ENCODE peak calls at places on chromosomes 2 and 18, in ten cellular contexts. One of them, this sample, is unnamed.

GRCh38 chr2:149743842-149744468 is 156.4 kb upstream of the MMADHC start:
- DNase-seq in BE2C: peak
- DNase-seq in CD4-positive, alpha-beta T cell: no peak
- DNase-seq in WTC11: no peak
- DNase-seq in transverse colon: no peak
- DNase-seq in heart left ventricle: no peak
- DNase-seq in dorsolateral prefrontal cortex: no peak
- DNase-seq in cardiac fibroblast: peak
- DNase-seq in kidney epithelial cell: peak
- DNase-seq in astrocyte of the spinal cord: peak
- DNase-seq in this sample: peak

GRCh38 chr2:153311432-153311831 is 167.1 kb downstream of the RPRM start:
- DNase-seq in BE2C: no peak
- DNase-seq in CD4-positive, alpha-beta T cell: no peak
- DNase-seq in WTC11: no peak
- DNase-seq in transverse colon: no peak
- DNase-seq in heart left ventricle: no peak
- DNase-seq in dorsolateral prefrontal cortex: no peak
- DNase-seq in cardiac fibroblast: no peak
- DNase-seq in kidney epithelial cell: no peak
- DNase-seq in astrocyte of the spinal cord: no peak
- DNase-seq in this sample: no peak

GRCh38 chr2:39119732-39120520 is 925 bp downstream of the SOS1 start:
- DNase-seq in BE2C: peak
- DNase-seq in CD4-positive, alpha-beta T cell: peak
- DNase-seq in WTC11: peak
- DNase-seq in transverse colon: peak
- DNase-seq in heart left ventricle: peak
- DNase-seq in dorsolateral prefrontal cortex: no peak
- DNase-seq in cardiac fibroblast: peak
- DNase-seq in kidney epithelial cell: no peak
- DNase-seq in astrocyte of the spinal cord: peak
- DNase-seq in this sample: no peak

GRCh38 chr2:136008205-136008865 is 22.9 kb upstream of the DARS1 start:
- DNase-seq in BE2C: no peak
- DNase-seq in CD4-positive, alpha-beta T cell: peak
- DNase-seq in WTC11: no peak
- DNase-seq in transverse colon: peak
- DNase-seq in heart left ventricle: peak
- DNase-seq in dorsolateral prefrontal cortex: no peak
- DNase-seq in cardiac fibroblast: no peak
- DNase-seq in kidney epithelial cell: no peak
- DNase-seq in astrocyte of the spinal cord: no peak
- DNase-seq in this sample: no peak

GRCh38 chr18:31203794-31204148 is 41.1 kb upstream of the DSC1 start:
- DNase-seq in BE2C: no peak
- DNase-seq in CD4-positive, alpha-beta T cell: no peak
- DNase-seq in WTC11: no peak
- DNase-seq in transverse colon: no peak
- DNase-seq in heart left ventricle: no peak
- DNase-seq in dorsolateral prefrontal cortex: no peak
- DNase-seq in cardiac fibroblast: no peak
- DNase-seq in kidney epithelial cell: no peak
- DNase-seq in astrocyte of the spinal cord: no peak
- DNase-seq in this sample: no peak

GRCh38 chr2:160878622-160879021 is 281.6 kb upstream of the TANK start:
- DNase-seq in BE2C: no peak
- DNase-seq in CD4-positive, alpha-beta T cell: no peak
- DNase-seq in WTC11: no peak
- DNase-seq in transverse colon: no peak
- DNase-seq in heart left ventricle: no peak
- DNase-seq in dorsolateral prefrontal cortex: no peak
- DNase-seq in cardiac fibroblast: peak
- DNase-seq in kidney epithelial cell: no peak
- DNase-seq in astrocyte of the spinal cord: no peak
- DNase-seq in this sample: no peak

GRCh38 chr2:65594150-65594549 is 161.8 kb upstream of the SPRED2 start:
- DNase-seq in BE2C: no peak
- DNase-seq in CD4-positive, alpha-beta T cell: no peak
- DNase-seq in WTC11: no peak
- DNase-seq in transverse colon: no peak
- DNase-seq in heart left ventricle: no peak
- DNase-seq in dorsolateral prefrontal cortex: no peak
- DNase-seq in cardiac fibroblast: no peak
- DNase-seq in kidney epithelial cell: no peak
- DNase-seq in astrocyte of the spinal cord: no peak
- DNase-seq in this sample: no peak

GRCh38 chr2:33015421-33016142 is 68.8 kb downstream of the LTBP1 start:
- DNase-seq in BE2C: no peak
- DNase-seq in CD4-positive, alpha-beta T cell: no peak
- DNase-seq in WTC11: no peak
- DNase-seq in transverse colon: peak
- DNase-seq in heart left ventricle: peak
- DNase-seq in dorsolateral prefrontal cortex: no peak
- DNase-seq in cardiac fibroblast: peak
- DNase-seq in kidney epithelial cell: no peak
- DNase-seq in astrocyte of the spinal cord: peak
- DNase-seq in this sample: peak

GRCh38 chr2:44937688-44938240 is 3.7 kb upstream of the SIX3 start:
- DNase-seq in BE2C: no peak
- DNase-seq in CD4-positive, alpha-beta T cell: no peak
- DNase-seq in WTC11: peak
- DNase-seq in transverse colon: no peak
- DNase-seq in heart left ventricle: no peak
- DNase-seq in dorsolateral prefrontal cortex: no peak
- DNase-seq in cardiac fibroblast: no peak
- DNase-seq in kidney epithelial cell: no peak
- DNase-seq in astrocyte of the spinal cord: no peak
- DNase-seq in this sample: no peak

GRCh38 chr2:26727641-26728561 is 35.4 kb downstream of the KCNK3 start:
- DNase-seq in BE2C: no peak
- DNase-seq in CD4-positive, alpha-beta T cell: peak
- DNase-seq in WTC11: no peak
- DNase-seq in transverse colon: no peak
- DNase-seq in heart left ventricle: no peak
- DNase-seq in dorsolateral prefrontal cortex: no peak
- DNase-seq in cardiac fibroblast: peak
- DNase-seq in kidney epithelial cell: no peak
- DNase-seq in astrocyte of the spinal cord: no peak
- DNase-seq in this sample: no peak

GRCh38 chr2:104836253-104836652 is 17.7 kb upstream of the POU3F3 start:
- DNase-seq in BE2C: no peak
- DNase-seq in CD4-positive, alpha-beta T cell: no peak
- DNase-seq in WTC11: no peak
- DNase-seq in transverse colon: no peak
- DNase-seq in heart left ventricle: no peak
- DNase-seq in dorsolateral prefrontal cortex: no peak
- DNase-seq in cardiac fibroblast: no peak
- DNase-seq in kidney epithelial cell: no peak
- DNase-seq in astrocyte of the spinal cord: no peak
- DNase-seq in this sample: no peak

GRCh38 chr18:7133181-7133580 is 15.6 kb upstream of the LAMA1 start:
- DNase-seq in BE2C: no peak
- DNase-seq in CD4-positive, alpha-beta T cell: no peak
- DNase-seq in WTC11: no peak
- DNase-seq in transverse colon: no peak
- DNase-seq in heart left ventricle: no peak
- DNase-seq in dorsolateral prefrontal cortex: no peak
- DNase-seq in cardiac fibroblast: peak
- DNase-seq in kidney epithelial cell: no peak
- DNase-seq in astrocyte of the spinal cord: peak
- DNase-seq in this sample: no peak

GRCh38 chr2:229342376-229342775 is 71.3 kb upstream of the PID1 start:
- DNase-seq in BE2C: no peak
- DNase-seq in CD4-positive, alpha-beta T cell: no peak
- DNase-seq in WTC11: peak
- DNase-seq in transverse colon: peak
- DNase-seq in heart left ventricle: no peak
- DNase-seq in dorsolateral prefrontal cortex: no peak
- DNase-seq in cardiac fibroblast: peak
- DNase-seq in kidney epithelial cell: no peak
- DNase-seq in astrocyte of the spinal cord: peak
- DNase-seq in this sample: no peak

GRCh38 chr2:3704647-3705046 is 1.3 kb downstream of the DCDC2C start:
- DNase-seq in BE2C: no peak
- DNase-seq in CD4-positive, alpha-beta T cell: no peak
- DNase-seq in WTC11: no peak
- DNase-seq in transverse colon: no peak
- DNase-seq in heart left ventricle: no peak
- DNase-seq in dorsolateral prefrontal cortex: no peak
- DNase-seq in cardiac fibroblast: no peak
- DNase-seq in kidney epithelial cell: no peak
- DNase-seq in astrocyte of the spinal cord: no peak
- DNase-seq in this sample: no peak

GRCh38 chr2:140273396-140273795 is 1493.2 kb upstream of the NXPH2 start:
- DNase-seq in BE2C: no peak
- DNase-seq in CD4-positive, alpha-beta T cell: no peak
- DNase-seq in WTC11: no peak
- DNase-seq in transverse colon: no peak
- DNase-seq in heart left ventricle: no peak
- DNase-seq in dorsolateral prefrontal cortex: no peak
- DNase-seq in cardiac fibroblast: no peak
- DNase-seq in kidney epithelial cell: no peak
- DNase-seq in astrocyte of the spinal cord: no peak
- DNase-seq in this sample: no peak

GRCh38 chr2:182015334-182016109 is 29.9 kb downstream of the PPP1R1C start:
- DNase-seq in BE2C: no peak
- DNase-seq in CD4-positive, alpha-beta T cell: no peak
- DNase-seq in WTC11: no peak
- DNase-seq in transverse colon: no peak
- DNase-seq in heart left ventricle: no peak
- DNase-seq in dorsolateral prefrontal cortex: no peak
- DNase-seq in cardiac fibroblast: no peak
- DNase-seq in kidney epithelial cell: peak
- DNase-seq in astrocyte of the spinal cord: peak
- DNase-seq in this sample: no peak

GRCh38 chr2:109701362-109701761 is 87.2 kb downstream of the SOWAHC start:
- DNase-seq in BE2C: no peak
- DNase-seq in CD4-positive, alpha-beta T cell: no peak
- DNase-seq in WTC11: no peak
- DNase-seq in transverse colon: no peak
- DNase-seq in heart left ventricle: no peak
- DNase-seq in dorsolateral prefrontal cortex: no peak
- DNase-seq in cardiac fibroblast: no peak
- DNase-seq in kidney epithelial cell: no peak
- DNase-seq in astrocyte of the spinal cord: no peak
- DNase-seq in this sample: no peak

GRCh38 chr2:168679741-168680140 is 122.7 kb upstream of the NOSTRIN start:
- DNase-seq in BE2C: no peak
- DNase-seq in CD4-positive, alpha-beta T cell: no peak
- DNase-seq in WTC11: no peak
- DNase-seq in transverse colon: no peak
- DNase-seq in heart left ventricle: no peak
- DNase-seq in dorsolateral prefrontal cortex: no peak
- DNase-seq in cardiac fibroblast: no peak
- DNase-seq in kidney epithelial cell: no peak
- DNase-seq in astrocyte of the spinal cord: no peak
- DNase-seq in this sample: no peak

GRCh38 chr2:204550738-204551137 is 5.5 kb downstream of the PARD3B start:
- DNase-seq in BE2C: no peak
- DNase-seq in CD4-positive, alpha-beta T cell: no peak
- DNase-seq in WTC11: no peak
- DNase-seq in transverse colon: no peak
- DNase-seq in heart left ventricle: no peak
- DNase-seq in dorsolateral prefrontal cortex: no peak
- DNase-seq in cardiac fibroblast: peak
- DNase-seq in kidney epithelial cell: no peak
- DNase-seq in astrocyte of the spinal cord: peak
- DNase-seq in this sample: peak

GRCh38 chr2:241734208-241734466 is 293 bp upstream of the D2HGDH start:
- DNase-seq in BE2C: no peak
- DNase-seq in CD4-positive, alpha-beta T cell: no peak
- DNase-seq in WTC11: no peak
- DNase-seq in transverse colon: no peak
- DNase-seq in heart left ventricle: no peak
- DNase-seq in dorsolateral prefrontal cortex: no peak
- DNase-seq in cardiac fibroblast: no peak
- DNase-seq in kidney epithelial cell: no peak
- DNase-seq in astrocyte of the spinal cord: no peak
- DNase-seq in this sample: no peak
- TF ChIP-seq CTCF in BE2C: no peak
- TF ChIP-seq CTCF in CD4-positive, alpha-beta T cell: no peak
- TF ChIP-seq CTCF in WTC11: no peak
- TF ChIP-seq CTCF in transverse colon: no peak
- TF ChIP-seq CTCF in heart left ventricle: no peak
- TF ChIP-seq CTCF in dorsolateral prefrontal cortex: no peak
- TF ChIP-seq CTCF in cardiac fibroblast: no peak
- TF ChIP-seq CTCF in kidney epithelial cell: no peak
- TF ChIP-seq CTCF in astrocyte of the spinal cord: no peak
- TF ChIP-seq CTCF in this sample: no peak

GRCh38 chr18:79248495-79249078 is 147.1 kb upstream of the NFATC1 start:
- DNase-seq in BE2C: no peak
- DNase-seq in CD4-positive, alpha-beta T cell: no peak
- DNase-seq in WTC11: no peak
- DNase-seq in transverse colon: no peak
- DNase-seq in heart left ventricle: no peak
- DNase-seq in dorsolateral prefrontal cortex: no peak
- DNase-seq in cardiac fibroblast: peak
- DNase-seq in kidney epithelial cell: no peak
- DNase-seq in astrocyte of the spinal cord: peak
- DNase-seq in this sample: no peak
- TF ChIP-seq CTCF in BE2C: no peak
- TF ChIP-seq CTCF in CD4-positive, alpha-beta T cell: no peak
- TF ChIP-seq CTCF in WTC11: no peak
- TF ChIP-seq CTCF in transverse colon: no peak
- TF ChIP-seq CTCF in heart left ventricle: no peak
- TF ChIP-seq CTCF in dorsolateral prefrontal cortex: no peak
- TF ChIP-seq CTCF in cardiac fibroblast: no peak
- TF ChIP-seq CTCF in kidney epithelial cell: no peak
- TF ChIP-seq CTCF in astrocyte of the spinal cord: no peak
- TF ChIP-seq CTCF in this sample: no peak

DNA sequence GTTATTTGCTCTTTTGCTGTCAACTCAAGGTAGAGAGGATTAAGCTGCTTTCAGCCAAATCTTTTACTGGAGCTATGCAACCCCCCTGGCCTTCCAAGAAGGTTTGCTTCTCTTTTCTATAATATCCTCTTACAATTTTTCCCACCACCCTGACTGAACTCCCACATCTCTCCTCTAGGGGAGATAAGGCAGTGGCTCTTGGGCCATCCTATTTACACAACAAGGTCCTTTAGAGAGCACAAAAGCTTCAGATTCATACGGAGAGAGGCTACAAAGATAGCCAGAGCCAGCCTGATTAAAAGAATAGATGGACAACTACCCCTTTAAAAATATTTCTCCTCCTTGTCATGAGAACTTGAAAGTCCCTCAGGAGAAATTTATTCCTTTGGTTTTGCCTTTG is 95.7 kb downstream of the TPGS2 start:
- DNase-seq in BE2C: no peak
- DNase-seq in CD4-positive, alpha-beta T cell: no peak
- DNase-seq in WTC11: no peak
- DNase-seq in transverse colon: no peak
- DNase-seq in heart left ventricle: no peak
- DNase-seq in dorsolateral prefrontal cortex: no peak
- DNase-seq in cardiac fibroblast: no peak
- DNase-seq in kidney epithelial cell: no peak
- DNase-seq in astrocyte of the spinal cord: no peak
- DNase-seq in this sample: no peak
- TF ChIP-seq CTCF in BE2C: no peak
- TF ChIP-seq CTCF in CD4-positive, alpha-beta T cell: no peak
- TF ChIP-seq CTCF in WTC11: no peak
- TF ChIP-seq CTCF in transverse colon: no peak
- TF ChIP-seq CTCF in heart left ventricle: no peak
- TF ChIP-seq CTCF in dorsolateral prefrontal cortex: no peak
- TF ChIP-seq CTCF in cardiac fibroblast: peak
- TF ChIP-seq CTCF in kidney epithelial cell: no peak
- TF ChIP-seq CTCF in astrocyte of the spinal cord: no peak
- TF ChIP-seq CTCF in this sample: peak

GRCh38 chr2:40497251-40497859 is 45.5 kb upstream of the SLC8A1 start:
- DNase-seq in BE2C: no peak
- DNase-seq in CD4-positive, alpha-beta T cell: no peak
- DNase-seq in WTC11: no peak
- DNase-seq in transverse colon: no peak
- DNase-seq in heart left ventricle: no peak
- DNase-seq in dorsolateral prefrontal cortex: no peak
- DNase-seq in cardiac fibroblast: no peak
- DNase-seq in kidney epithelial cell: no peak
- DNase-seq in astrocyte of the spinal cord: no peak
- DNase-seq in this sample: no peak
- TF ChIP-seq CTCF in BE2C: peak
- TF ChIP-seq CTCF in CD4-positive, alpha-beta T cell: no peak
- TF ChIP-seq CTCF in WTC11: no peak
- TF ChIP-seq CTCF in transverse colon: no peak
- TF ChIP-seq CTCF in heart left ventricle: no peak
- TF ChIP-seq CTCF in dorsolateral prefrontal cortex: no peak
- TF ChIP-seq CTCF in cardiac fibroblast: peak
- TF ChIP-seq CTCF in kidney epithelial cell: no peak
- TF ChIP-seq CTCF in astrocyte of the spinal cord: no peak
- TF ChIP-seq CTCF in this sample: no peak

This sample was measured in AG09309.